ENCODE peak calls at places on chromosomes 1 and 21, in seven cellular contexts. K is suprapubic skin; S is NCI-H524; G is mesothelial cell of epicardium; X is activated T-cell treated with anti-CD3 and anti-CD28 coated beads for 1 hour; T is activated T-helper 1 cell treated with anti-CD3 and anti-CD28 coated beads, Interleukin-12 subunit alpha, Interleukin-12 subunit beta, Interleukin-2, Interleukin-4 antibody, amounts not matched to agents 30 ng/mL and 10 ng/mL and 1 ng/mL, durations not matched to agents 14 hours and 24 hours and 36 hours; M is heart left ventricle. O is an unnamed sample.

GRCh38 chr1:36513676-36514473 is 31.2 kb upstream of the CSF3R start:
- DNase-seq in K (peak; percentile 39), S (no peak), G (no peak), X (no peak), T (no peak), M (no peak), O (no peak)

GRCh38 chr1:26570287-26570686 is 40.7 kb downstream of the RPS6KA1 start:
- DNase-seq in K (no peak), S (no peak), G (no peak), X (no peak), T (no peak), M (peak; percentile 1), O (no peak)

GRCh38 chr1:223844521-223844961 is 1.2 kb downstream of the TP53BP2 start:
- DNase-seq in K (no peak), S (no peak), G (no peak), X (no peak), T (peak; percentile 62), M (no peak), O (no peak)

GRCh38 chr1:100360790-100361232 is 8.5 kb downstream of the CDC14A start:
- DNase-seq in K (no peak), S (no peak), G (no peak), X (no peak), T (no peak), M (peak; percentile 67), O (no peak)

GRCh38 chr1:4587721-4588120 is 66.7 kb upstream of the AJAP1 start:
- DNase-seq in K (no peak), S (no peak), G (no peak), X (no peak), T (no peak), M (no peak), O (no peak)

GRCh38 chr1:172745014-172745413 is 86.1 kb downstream of the FASLG start:
- DNase-seq in K (no peak), S (no peak), G (no peak), X (no peak), T (peak; percentile 34), M (no peak), O (no peak)

GRCh38 chr1:98794196-98794886 is 132.8 kb downstream of the SNX7 start:
- DNase-seq in K (no peak), S (peak; percentile 83), G (peak; percentile 41), X (peak; percentile 19), T (peak; percentile 36), M (peak; percentile 23), O (no peak)

GRCh38 chr1:47662068-47662467 is 224.2 kb downstream of the FOXD2 start:
- DNase-seq in K (no peak), S (no peak), G (no peak), X (no peak), T (no peak), M (no peak), O (no peak)

GRCh38 chr21:24023402-24023801 is 1583.9 kb downstream of the MRPL39 start:
- DNase-seq in K (no peak), S (no peak), G (no peak), X (no peak), T (no peak), M (no peak), O (no peak)

GRCh38 chr1:100927276-100927675 is 31.4 kb downstream of the SLC30A7 start:
- DNase-seq in K (no peak), S (no peak), G (no peak), X (peak; percentile 33), T (peak; percentile 48), M (no peak), O (no peak)

GRCh38 chr1:160377585-160378206 is 10.8 kb downstream of the NHLH1 start:
- DNase-seq in K (no peak), S (no peak), G (no peak), X (no peak), T (no peak), M (no peak), O (no peak)

GRCh38 chr1:161676441-161676840 is 13.5 kb downstream of the FCGR2B start:
- DNase-seq in K (no peak), S (no peak), G (no peak), X (no peak), T (no peak), M (no peak), O (no peak)

GRCh38 chr1:155012052-155012546 is 9.5 kb downstream of the ZBTB7B start:
- DNase-seq in K (peak; percentile 93), S (peak; percentile 97), G (no peak), X (no peak), T (no peak), M (peak; percentile 80), O (no peak)

GRCh38 chr21:46080171-46081021 is 17.5 kb upstream of the COL6A2 start:
- DNase-seq in K (no peak), S (no peak), G (no peak), X (no peak), T (no peak), M (peak; percentile 82), O (peak; percentile 7)

GRCh38 chr21:40118527-40118926 is 251.3 kb downstream of the PCP4 start:
- DNase-seq in K (no peak), S (no peak), G (no peak), X (no peak), T (no peak), M (no peak), O (no peak)

GRCh38 chr1:42736152-42736551 is 3.9 kb downstream of the CLDN19 start:
- DNase-seq in K (peak; percentile 42), S (no peak), G (no peak), X (no peak), T (no peak), M (no peak), O (no peak)

GRCh38 chr21:33931799-33932390 is 16.3 kb upstream of the ATP5PO start:
- DNase-seq in K (no peak), S (no peak), G (no peak), X (no peak), T (no peak), M (no peak), O (no peak)

GRCh38 chr1:186812560-186812959 is 16.2 kb upstream of the PLA2G4A start:
- DNase-seq in K (no peak), S (no peak), G (no peak), X (no peak), T (no peak), M (no peak), O (no peak)

GRCh38 chr1:162094271-162094670 is 24.8 kb downstream of the NOS1AP start:
- DNase-seq in K (no peak), S (no peak), G (no peak), X (no peak), T (no peak), M (no peak), O (no peak)

GRCh38 chr1:219201656-219202055 is 28.0 kb downstream of the LYPLAL1 start:
- DNase-seq in K (no peak), S (no peak), G (no peak), X (no peak), T (no peak), M (no peak), O (no peak)

GRCh38 chr1:161379071-161379470 is 11.4 kb upstream of the CFAP126 start:
- DNase-seq in K (no peak), S (no peak), G (no peak), X (no peak), T (no peak), M (peak; percentile 39), O (no peak)

GRCh38 chr1:18908911-18909771 is 6.8 kb upstream of the ALDH4A1 start:
- DNase-seq in K (no peak), S (no peak), G (no peak), X (no peak), T (no peak), M (no peak), O (no peak)

GRCh38 chr1:27238032-27238431 is 3.6 kb downstream of the WDTC1 start:
- DNase-seq in K (no peak), S (no peak), G (no peak), X (no peak), T (no peak), M (no peak), O (no peak)